ENCODE peak calls at places on chromosomes 12 and 14, in five cellular contexts. K is K562, M is HepG2, N is GM12878, T is H1. V is an unnamed sample.

GRCh38 chr14:95998656-95999055 is 40.5 kb upstream of the C14orf132 start:
- DNase-seq in K (no peak), M (no peak), N (no peak), T (no peak), V (peak)

GRCh38 chr14:71228711-71229110 is 321.5 kb downstream of the PCNX1 start:
- DNase-seq in K (no peak), M (peak), N (no peak), T (no peak), V (no peak)

GRCh38 chr14:64942531-64943111 is at the start of gene GPX2:
- DNase-seq in K (no peak), M (peak), N (no peak), T (no peak), V (no peak)

GRCh38 chr14:72904840-72905561 is 11.1 kb upstream of the DPF3 start:
- DNase-seq in K (peak), M (peak), N (no peak), T (no peak), V (peak)

GRCh38 chr12:48978291-48978740 is at the start of gene WNT1:
- DNase-seq in K (no peak), M (no peak), N (no peak), T (no peak), V (peak)

GRCh38 chr12:13941258-13942249 is 39.8 kb downstream of the GRIN2B start:
- DNase-seq in K (peak), M (peak), N (no peak), T (peak), V (peak)

GRCh38 chr12:92363295-92364146 is 217.9 kb upstream of the BTG1 start:
- DNase-seq in K (no peak), M (no peak), N (peak), T (no peak), V (peak)

GRCh38 chr14:90981658-90982057 is 78.8 kb downstream of the RPS6KA5 start:
- DNase-seq in K (no peak), M (no peak), N (no peak), T (no peak), V (no peak)

GRCh38 chr14:75226755-75227544 is 50.5 kb upstream of the TMED10 start:
- DNase-seq in K (no peak), M (no peak), N (no peak), T (no peak), V (no peak)

GRCh38 chr12:84508325-84508861 is 404.2 kb downstream of the SLC6A15 start:
- DNase-seq in K (no peak), M (peak), N (no peak), T (no peak), V (peak)

GRCh38 chr14:50778757-50779483 is 52.0 kb downstream of the NIN start:
- DNase-seq in K (no peak), M (no peak), N (no peak), T (no peak), V (no peak)

GRCh38 chr14:103594265-103594664 is 31.5 kb downstream of the COA8 start:
- DNase-seq in K (no peak), M (peak), N (no peak), T (no peak), V (no peak)

GRCh38 chr12:46506198-46506597 is 133.6 kb upstream of the SLC38A2 start:
- DNase-seq in K (no peak), M (no peak), N (no peak), T (no peak), V (no peak)

GRCh38 chr12:105289114-105289904 is 41.2 kb upstream of the C12orf75 start:
- DNase-seq in K (no peak), M (peak), N (no peak), T (no peak), V (no peak)

GRCh38 chr12:108237272-108237671 is 101.8 kb downstream of the CMKLR1 start:
- DNase-seq in K (peak), M (peak), N (no peak), T (no peak), V (no peak)

GRCh38 chr14:31965735-31966598 is 111.1 kb upstream of the ARHGAP5 start:
- DNase-seq in K (peak), M (peak), N (no peak), T (no peak), V (no peak)

GRCh38 chr12:95318071-95318545 is 100.5 kb downstream of the VEZT start:
- DNase-seq in K (no peak), M (peak), N (no peak), T (no peak), V (no peak)

GRCh38 chr14:32940066-32940651 is 1.5 kb downstream of the NPAS3 start:
- DNase-seq in K (no peak), M (no peak), N (no peak), T (no peak), V (no peak)

GRCh38 chr12:44654641-44655625 is 221.2 kb downstream of the NELL2 start:
- DNase-seq in K (no peak), M (no peak), N (no peak), T (no peak), V (peak)

GRCh38 chr14:98949506-98950135 is 322.4 kb downstream of the BCL11B start:
- DNase-seq in K (no peak), M (no peak), N (no peak), T (no peak), V (no peak)

GRCh38 chr14:100827751-100828447 is 2.0 kb downstream of the MEG3 start:
- DNase-seq in K (peak), M (no peak), N (no peak), T (no peak), V (no peak)

GRCh38 chr14:69693145-69693544 is 73.8 kb upstream of the SRSF5 start:
- DNase-seq in K (no peak), M (no peak), N (no peak), T (no peak), V (no peak)

GRCh38 chr14:59918824-59919581 is 941 bp upstream of the LRRC9 start:
- DNase-seq in K (peak), M (peak), N (no peak), T (no peak), V (peak)

GRCh38 chr14:74913986-74914573 is 9.0 kb downstream of the RPS6KL1 start:
- DNase-seq in K (no peak), M (peak), N (no peak), T (no peak), V (peak)

GRCh38 chr12:107748472-107748871 is 12.5 kb downstream of the PRDM4 start:
- DNase-seq in K (no peak), M (no peak), N (no peak), T (no peak), V (no peak)

GRCh38 chr14:93132472-93133065 is 16.8 kb upstream of the ITPK1 start:
- DNase-seq in K (no peak), M (peak), N (no peak), T (no peak), V (peak)
- TF ChIP-seq TAF1 in K (no peak), M (no peak), N (no peak), T (no peak), V (no peak)

DNA sequence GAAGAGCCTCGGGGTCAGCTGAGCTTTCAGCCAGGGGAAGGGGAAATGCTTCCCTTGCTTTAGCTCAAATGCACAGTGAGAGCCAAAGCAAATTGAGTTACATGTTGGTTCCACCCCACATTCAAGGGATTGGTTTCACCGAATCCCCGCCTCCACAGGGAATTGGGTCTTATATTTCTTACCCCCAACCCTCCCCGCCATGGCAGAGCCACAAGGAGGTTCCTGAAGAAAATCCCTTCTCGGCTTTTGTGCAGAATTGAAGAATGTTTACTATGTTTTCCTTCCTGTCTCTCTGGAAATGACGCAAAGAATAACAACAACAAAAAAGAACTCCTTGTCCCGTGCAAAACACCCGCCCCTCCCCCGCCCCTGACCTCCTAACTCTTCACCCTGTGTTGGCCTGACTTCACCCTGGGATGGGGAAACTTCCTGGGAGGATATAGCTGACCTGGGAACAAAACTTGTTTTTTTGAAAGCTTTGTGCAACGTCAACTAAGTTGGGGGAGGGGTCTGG is 21.9 kb upstream of the CIPC start:
- DNase-seq in K (no peak), M (peak), N (no peak), T (no peak), V (no peak)
- TF ChIP-seq EP300 in K (no peak), M (no peak), N (no peak), T (peak), V (no peak)

DNA sequence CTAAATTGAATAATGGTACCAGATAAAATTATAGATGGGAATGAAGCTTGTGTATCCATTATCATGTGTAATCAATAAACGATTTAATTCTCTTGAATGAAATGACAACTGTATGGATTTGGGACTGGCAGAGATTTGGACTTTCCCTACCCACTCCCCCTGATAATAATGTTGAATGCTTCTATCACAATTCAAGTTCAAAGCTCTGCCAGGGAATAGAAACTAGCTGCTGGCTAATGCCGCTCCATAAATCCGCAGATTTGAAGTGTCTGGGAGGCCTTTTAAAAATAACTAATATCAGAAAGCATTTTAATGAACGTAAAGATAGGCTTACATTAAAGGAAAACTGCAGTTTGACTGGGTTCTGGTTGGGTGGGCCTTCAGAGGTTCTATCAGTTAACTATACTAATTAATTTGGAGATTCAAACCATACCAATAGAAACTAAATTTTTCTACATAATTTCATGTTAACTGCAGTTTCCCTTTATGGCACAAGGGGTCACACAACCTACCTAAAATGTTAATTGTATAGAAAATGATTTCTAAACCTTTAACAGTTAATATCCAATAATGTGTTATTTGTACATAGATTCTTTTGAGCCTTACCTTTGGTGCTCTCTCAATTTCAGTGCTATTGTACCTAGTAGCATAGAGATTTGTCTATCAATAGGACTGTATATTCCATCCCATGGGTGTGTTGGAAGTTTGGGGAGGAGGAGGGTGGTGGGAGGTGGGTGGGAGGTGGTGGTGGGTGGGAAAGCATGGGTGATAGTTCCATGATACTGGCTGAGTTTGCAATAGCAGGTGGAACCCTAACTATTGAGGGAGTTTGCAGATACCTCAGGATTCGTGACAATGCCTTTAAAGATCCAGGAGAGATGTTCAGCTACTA is 4.9 kb downstream of the HNRNPA1 start:
- DNase-seq in K (no peak), M (no peak), N (no peak), T (no peak), V (no peak)
- TF ChIP-seq TAF1 in K (no peak), M (no peak), N (no peak), T (no peak), V (no peak)

DNA sequence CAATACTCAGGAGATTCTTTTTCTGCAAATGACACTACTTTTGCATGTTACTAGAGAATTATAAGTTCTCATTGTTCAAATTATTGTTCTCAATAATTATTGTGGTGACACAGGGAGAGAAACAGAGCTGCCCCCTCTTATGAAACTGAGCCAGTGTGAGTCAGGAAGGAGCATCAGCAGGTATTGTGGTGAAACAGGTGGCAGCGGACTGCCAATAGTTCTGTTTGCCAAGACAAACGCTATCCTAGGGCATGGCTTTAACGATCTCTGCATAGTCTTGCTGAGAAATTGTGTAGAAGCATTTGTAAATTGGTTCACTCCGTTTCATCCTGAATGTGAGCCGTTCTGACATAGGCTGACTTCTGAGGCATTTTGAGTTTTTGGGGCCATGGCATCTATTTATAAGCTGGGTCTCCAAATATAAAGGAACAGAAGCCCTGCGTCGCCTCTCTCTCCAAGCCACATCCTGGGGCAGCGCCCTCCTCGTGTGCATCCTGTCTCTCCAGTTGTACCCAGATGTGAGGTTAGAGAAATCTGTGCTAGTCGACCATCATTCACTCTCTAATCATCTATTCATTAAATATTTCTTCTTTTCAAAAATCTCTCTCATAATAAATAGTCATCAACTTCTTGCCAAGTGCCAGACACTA is 15.8 kb upstream of the PPP4R4 start:
- DNase-seq in K (no peak), M (no peak), N (no peak), T (no peak), V (no peak)
- TF ChIP-seq EP300 in K (no peak), M (no peak), N (no peak), T (no peak), V (no peak)

GRCh38 chr12:69039881-69040280 is 106.9 kb upstream of the CPM start:
- DNase-seq in K (no peak), M (no peak), N (no peak), T (no peak), V (no peak)
- TF ChIP-seq TAF1 in K (no peak), M (no peak), N (no peak), T (no peak), V (no peak)